ENCODE peak calls at places on chromosomes 5 and 9, in nine cellular contexts. W, V, T, H, J, Y, U, L and Z are unnamed samples.

GRCh38 chr5:140725799-140726471 is 25.7 kb downstream of the ZMAT2 start:
- DNase-seq in W (peak; percentile 77), V (peak; percentile 98), T (no peak), H (peak; percentile 42), J (peak; percentile 56), Y (peak; percentile 59), U (no peak), L (peak; percentile 84), Z (peak; percentile 94)

GRCh38 chr9:126638571-126639132 is 24.9 kb downstream of the LMX1B start:
- DNase-seq in W (no peak), V (no peak), T (no peak), H (no peak), J (no peak), Y (no peak), U (peak; percentile 76), L (peak; percentile 68), Z (no peak)

GRCh38 chr9:71793386-71794105 is 25.2 kb upstream of the CEMIP2 start:
- DNase-seq in W (no peak), V (peak; percentile 67), T (no peak), H (no peak), J (no peak), Y (no peak), U (no peak), L (no peak), Z (no peak)

GRCh38 chr5:103624035-103624461 is 61.5 kb upstream of the NUDT12 start:
- DNase-seq in W (no peak), V (no peak), T (no peak), H (no peak), J (no peak), Y (no peak), U (no peak), L (no peak), Z (no peak)

GRCh38 chr9:130680836-130681768 is 12.5 kb upstream of the EXOSC2 start:
- DNase-seq in W (peak; percentile 95), V (peak; percentile 93), T (no peak), H (peak; percentile 36), J (peak; percentile 64), Y (peak; percentile 67), U (peak; percentile 67), L (peak; percentile 87), Z (peak; percentile 91)

GRCh38 chr9:16236326-16236725 is 634.1 kb downstream of the BNC2 start:
- DNase-seq in W (no peak), V (peak; percentile 23), T (no peak), H (no peak), J (no peak), Y (no peak), U (no peak), L (no peak), Z (no peak)

GRCh38 chr9:136648746-136649145 is 14.0 kb upstream of the EGFL7 start:
- DNase-seq in W (no peak), V (no peak), T (no peak), H (no peak), J (no peak), Y (no peak), U (no peak), L (no peak), Z (no peak)

GRCh38 chr5:166532821-166533220 is 1758.6 kb upstream of the WWC1 start:
- DNase-seq in W (no peak), V (no peak), T (no peak), H (no peak), J (no peak), Y (no peak), U (no peak), L (no peak), Z (no peak)

GRCh38 chr5:168411871-168412270 is 74.4 kb upstream of the RARS1 start:
- DNase-seq in W (no peak), V (no peak), T (no peak), H (no peak), J (no peak), Y (no peak), U (no peak), L (no peak), Z (no peak)

GRCh38 chr9:38158628-38159027 is 89.6 kb upstream of the SHB start:
- DNase-seq in W (no peak), V (no peak), T (no peak), H (no peak), J (no peak), Y (no peak), U (no peak), L (no peak), Z (no peak)

GRCh38 chr5:106185661-106186081 is 1485.1 kb downstream of the EFNA5 start:
- DNase-seq in W (no peak), V (no peak), T (no peak), H (no peak), J (no peak), Y (no peak), U (no peak), L (no peak), Z (no peak)

GRCh38 chr9:112086627-112087026 is 88.5 kb downstream of the SUSD1 start:
- DNase-seq in W (no peak), V (peak; percentile 52), T (no peak), H (no peak), J (peak; percentile 34), Y (no peak), U (peak; percentile 32), L (peak; percentile 51), Z (peak; percentile 39)

GRCh38 chr5:83151821-83152220 is 74.5 kb downstream of the XRCC4 start:
- DNase-seq in W (no peak), V (no peak), T (no peak), H (no peak), J (no peak), Y (no peak), U (no peak), L (no peak), Z (no peak)

GRCh38 chr5:86665984-86666760 is 48.4 kb downstream of the COX7C start:
- DNase-seq in W (no peak), V (no peak), T (no peak), H (peak; percentile 1), J (no peak), Y (no peak), U (no peak), L (no peak), Z (no peak)

GRCh38 chr5:27494845-27495244 is 456.5 kb upstream of the CDH9 start:
- DNase-seq in W (no peak), V (peak; percentile 17), T (no peak), H (no peak), J (no peak), Y (no peak), U (no peak), L (no peak), Z (no peak)

GRCh38 chr5:56638768-56639238 is 176.5 kb upstream of the MAP3K1 start:
- DNase-seq in W (no peak), V (no peak), T (no peak), H (no peak), J (no peak), Y (no peak), U (no peak), L (no peak), Z (no peak)

GRCh38 chr9:111276723-111277122 is 53.3 kb downstream of the OR2K2 start:
- DNase-seq in W (no peak), V (no peak), T (no peak), H (no peak), J (no peak), Y (no peak), U (no peak), L (no peak), Z (no peak)

GRCh38 chr5:7663808-7664207 is 187.1 kb downstream of the CFAP90 start:
- DNase-seq in W (no peak), V (no peak), T (no peak), H (no peak), J (no peak), Y (no peak), U (no peak), L (no peak), Z (no peak)

GRCh38 chr5:477247-477646 is 34.3 kb downstream of the EXOC3 start:
- DNase-seq in W (peak; percentile 67), V (no peak), T (no peak), H (no peak), J (no peak), Y (no peak), U (no peak), L (no peak), Z (no peak)

GRCh38 chr9:4983541-4984165 is 1.4 kb upstream of the JAK2 start:
- DNase-seq in W (no peak), V (no peak), T (no peak), H (no peak), J (no peak), Y (no peak), U (no peak), L (no peak), Z (peak; percentile 67)

GRCh38 chr5:14516901-14517300 is 64.7 kb upstream of the OTULINL start:
- DNase-seq in W (no peak), V (no peak), T (no peak), H (no peak), J (no peak), Y (no peak), U (no peak), L (no peak), Z (no peak)

GRCh38 chr5:146962801-146963355 is 84.3 kb upstream of the PPP2R2B start:
- DNase-seq in W (no peak), V (peak; percentile 3), T (no peak), H (no peak), J (no peak), Y (no peak), U (no peak), L (no peak), Z (no peak)

GRCh38 chr9:98172604-98173003 is 19.8 kb downstream of the CORO2A start:
- DNase-seq in W (no peak), V (peak; percentile 10), T (no peak), H (no peak), J (no peak), Y (no peak), U (peak; percentile 86), L (peak; percentile 83), Z (peak; percentile 93)

GRCh38 chr5:158977642-158978041 is 122.1 kb downstream of the EBF1 start:
- DNase-seq in W (no peak), V (no peak), T (no peak), H (no peak), J (no peak), Y (no peak), U (no peak), L (no peak), Z (no peak)

GRCh38 chr9:99049641-99050040 is 55.3 kb upstream of the TGFBR1 start:
- DNase-seq in W (no peak), V (no peak), T (no peak), H (no peak), J (no peak), Y (no peak), U (no peak), L (no peak), Z (no peak)

GRCh38 chr9:132776268-132776667 is 101.8 kb downstream of the AK8 start:
- DNase-seq in W (no peak), V (no peak), T (no peak), H (no peak), J (no peak), Y (no peak), U (no peak), L (no peak), Z (no peak)

GRCh38 chr5:56037531-56038010 is 42.8 kb upstream of the IL6ST start:
- DNase-seq in W (no peak), V (no peak), T (no peak), H (no peak), J (no peak), Y (no peak), U (no peak), L (peak; percentile 5), Z (no peak)

GRCh38 chr5:67240846-67241245 is 44.2 kb upstream of the CD180 start:
- DNase-seq in W (no peak), V (no peak), T (no peak), H (no peak), J (no peak), Y (no peak), U (no peak), L (no peak), Z (no peak)